ENCODE peak calls at places on chromosomes 2 and 18, in nine cellular contexts. One of them, this sample, is unnamed.

GRCh38 chr2:45643543-45644542 is 7.6 kb upstream of the PRKCE start:
- DNase-seq in GM10248: peak
- DNase-seq in ovary: peak
- DNase-seq in activated B cell treated with CpG ODN at 0.5 μM for 24 hours: peak
- DNase-seq in Calu3: peak
- DNase-seq in bronchial epithelial cell: no peak
- DNase-seq in pancreas: peak
- DNase-seq in heart right ventricle: peak
- DNase-seq in nephron progenitor cell: peak
- DNase-seq in this sample: peak

GRCh38 chr2:241878007-241878970 is 8.8 kb downstream of the RTP5 start:
- DNase-seq in GM10248: peak
- DNase-seq in ovary: peak
- DNase-seq in activated B cell treated with CpG ODN at 0.5 μM for 24 hours: peak
- DNase-seq in Calu3: peak
- DNase-seq in bronchial epithelial cell: no peak
- DNase-seq in pancreas: no peak
- DNase-seq in heart right ventricle: peak
- DNase-seq in nephron progenitor cell: peak
- DNase-seq in this sample: no peak

GRCh38 chr2:20539776-20540586 is 93.1 kb downstream of the RHOB start:
- DNase-seq in GM10248: no peak
- DNase-seq in ovary: no peak
- DNase-seq in activated B cell treated with CpG ODN at 0.5 μM for 24 hours: no peak
- DNase-seq in Calu3: no peak
- DNase-seq in bronchial epithelial cell: no peak
- DNase-seq in pancreas: no peak
- DNase-seq in heart right ventricle: no peak
- DNase-seq in nephron progenitor cell: no peak
- DNase-seq in this sample: no peak

GRCh38 chr2:64354857-64355680 is 98.9 kb upstream of the LGALSL start:
- DNase-seq in GM10248: no peak
- DNase-seq in ovary: no peak
- DNase-seq in activated B cell treated with CpG ODN at 0.5 μM for 24 hours: no peak
- DNase-seq in Calu3: no peak
- DNase-seq in bronchial epithelial cell: peak
- DNase-seq in pancreas: no peak
- DNase-seq in heart right ventricle: no peak
- DNase-seq in nephron progenitor cell: no peak
- DNase-seq in this sample: no peak

GRCh38 chr18:53789376-53790247 is 434.9 kb downstream of the MBD2 start:
- DNase-seq in GM10248: no peak
- DNase-seq in ovary: no peak
- DNase-seq in activated B cell treated with CpG ODN at 0.5 μM for 24 hours: no peak
- DNase-seq in Calu3: no peak
- DNase-seq in bronchial epithelial cell: no peak
- DNase-seq in pancreas: no peak
- DNase-seq in heart right ventricle: no peak
- DNase-seq in nephron progenitor cell: no peak
- DNase-seq in this sample: no peak

GRCh38 chr2:105641389-105641811 is 103.3 kb upstream of the NCK2 start:
- DNase-seq in GM10248: no peak
- DNase-seq in ovary: no peak
- DNase-seq in activated B cell treated with CpG ODN at 0.5 μM for 24 hours: no peak
- DNase-seq in Calu3: no peak
- DNase-seq in bronchial epithelial cell: no peak
- DNase-seq in pancreas: no peak
- DNase-seq in heart right ventricle: no peak
- DNase-seq in nephron progenitor cell: no peak
- DNase-seq in this sample: no peak

GRCh38 chr2:120436885-120437603 is 91.1 kb downstream of the INHBB start:
- DNase-seq in GM10248: peak
- DNase-seq in ovary: no peak
- DNase-seq in activated B cell treated with CpG ODN at 0.5 μM for 24 hours: no peak
- DNase-seq in Calu3: peak
- DNase-seq in bronchial epithelial cell: peak
- DNase-seq in pancreas: no peak
- DNase-seq in heart right ventricle: no peak
- DNase-seq in nephron progenitor cell: peak
- DNase-seq in this sample: peak

GRCh38 chr2:8681786-8682692 is at the start of gene ID2:
- DNase-seq in GM10248: peak
- DNase-seq in ovary: peak
- DNase-seq in activated B cell treated with CpG ODN at 0.5 μM for 24 hours: peak
- DNase-seq in Calu3: peak
- DNase-seq in bronchial epithelial cell: peak
- DNase-seq in pancreas: peak
- DNase-seq in heart right ventricle: peak
- DNase-seq in nephron progenitor cell: peak
- DNase-seq in this sample: peak

GRCh38 chr2:227389231-227389630 is 1.5 kb upstream of the SCYGR1 start:
- DNase-seq in GM10248: no peak
- DNase-seq in ovary: no peak
- DNase-seq in activated B cell treated with CpG ODN at 0.5 μM for 24 hours: no peak
- DNase-seq in Calu3: no peak
- DNase-seq in bronchial epithelial cell: no peak
- DNase-seq in pancreas: no peak
- DNase-seq in heart right ventricle: no peak
- DNase-seq in nephron progenitor cell: no peak
- DNase-seq in this sample: no peak

GRCh38 chr2:186477782-186478181 is 8.3 kb upstream of the ZC3H15 start:
- DNase-seq in GM10248: no peak
- DNase-seq in ovary: no peak
- DNase-seq in activated B cell treated with CpG ODN at 0.5 μM for 24 hours: no peak
- DNase-seq in Calu3: no peak
- DNase-seq in bronchial epithelial cell: no peak
- DNase-seq in pancreas: no peak
- DNase-seq in heart right ventricle: no peak
- DNase-seq in nephron progenitor cell: no peak
- DNase-seq in this sample: no peak

GRCh38 chr2:102736174-102736606 is 25.6 kb upstream of the TMEM182 start:
- DNase-seq in GM10248: peak
- DNase-seq in ovary: peak
- DNase-seq in activated B cell treated with CpG ODN at 0.5 μM for 24 hours: no peak
- DNase-seq in Calu3: peak
- DNase-seq in bronchial epithelial cell: peak
- DNase-seq in pancreas: peak
- DNase-seq in heart right ventricle: peak
- DNase-seq in nephron progenitor cell: peak
- DNase-seq in this sample: no peak

GRCh38 chr2:68185541-68186164 is 28.0 kb downstream of the PNO1 start:
- DNase-seq in GM10248: peak
- DNase-seq in ovary: no peak
- DNase-seq in activated B cell treated with CpG ODN at 0.5 μM for 24 hours: peak
- DNase-seq in Calu3: peak
- DNase-seq in bronchial epithelial cell: peak
- DNase-seq in pancreas: no peak
- DNase-seq in heart right ventricle: peak
- DNase-seq in nephron progenitor cell: peak
- DNase-seq in this sample: peak

DNA sequence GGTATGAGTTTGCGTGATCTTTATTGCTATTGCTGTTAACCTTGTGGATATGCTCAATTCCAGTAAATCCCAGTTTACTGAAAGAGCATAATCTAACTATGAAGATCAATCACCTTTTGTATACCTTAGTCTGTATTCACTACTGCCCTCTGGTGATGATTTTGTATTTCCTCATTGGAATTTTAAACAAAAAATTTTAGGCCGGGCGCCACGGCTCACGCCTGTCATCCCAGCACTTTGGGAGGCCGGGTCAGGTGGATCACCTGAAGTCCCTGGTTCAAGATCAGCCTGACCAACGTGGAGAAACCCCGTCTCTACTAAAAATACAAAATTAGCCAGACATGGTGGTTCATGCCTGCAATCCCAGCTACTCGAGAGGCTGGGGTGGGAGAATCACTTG is 5.1 kb downstream of the COMMD1 start:
- DNase-seq in GM10248: no peak
- DNase-seq in ovary: no peak
- DNase-seq in activated B cell treated with CpG ODN at 0.5 μM for 24 hours: no peak
- DNase-seq in Calu3: peak
- DNase-seq in bronchial epithelial cell: peak
- DNase-seq in pancreas: no peak
- DNase-seq in heart right ventricle: no peak
- DNase-seq in nephron progenitor cell: no peak
- DNase-seq in this sample: no peak
- TF ChIP-seq CTCF in GM10248: peak
- TF ChIP-seq CTCF in ovary: no peak
- TF ChIP-seq CTCF in activated B cell treated with CpG ODN at 0.5 μM for 24 hours: no peak
- TF ChIP-seq CTCF in Calu3: no peak
- TF ChIP-seq CTCF in bronchial epithelial cell: no peak
- TF ChIP-seq CTCF in pancreas: no peak
- TF ChIP-seq CTCF in heart right ventricle: peak
- TF ChIP-seq CTCF in nephron progenitor cell: peak
- TF ChIP-seq CTCF in this sample: peak

DNA sequence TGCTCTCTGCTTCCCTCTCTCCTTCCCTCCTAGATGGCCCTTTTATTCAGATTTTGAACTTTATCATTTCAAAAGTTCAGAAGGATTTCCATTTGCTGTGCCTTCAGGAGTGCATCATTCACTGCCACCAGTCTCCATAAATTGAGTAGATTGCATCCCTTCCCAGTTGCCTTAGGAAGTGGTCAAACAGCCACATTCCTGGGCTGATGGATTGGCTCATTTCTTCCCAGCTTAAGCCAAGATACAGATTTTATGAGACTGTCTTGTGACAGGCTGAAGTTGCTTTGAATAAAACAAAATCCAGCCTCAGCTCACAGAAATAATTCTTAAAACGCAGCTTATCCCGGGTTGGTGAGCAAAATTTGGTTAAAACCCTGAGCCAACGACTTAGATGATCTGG is 9.8 kb downstream of the NRP2 start:
- DNase-seq in GM10248: no peak
- DNase-seq in ovary: no peak
- DNase-seq in activated B cell treated with CpG ODN at 0.5 μM for 24 hours: no peak
- DNase-seq in Calu3: no peak
- DNase-seq in bronchial epithelial cell: no peak
- DNase-seq in pancreas: no peak
- DNase-seq in heart right ventricle: no peak
- DNase-seq in nephron progenitor cell: no peak
- DNase-seq in this sample: no peak
- TF ChIP-seq CTCF in GM10248: no peak
- TF ChIP-seq CTCF in ovary: no peak
- TF ChIP-seq CTCF in activated B cell treated with CpG ODN at 0.5 μM for 24 hours: no peak
- TF ChIP-seq CTCF in Calu3: no peak
- TF ChIP-seq CTCF in bronchial epithelial cell: no peak
- TF ChIP-seq CTCF in pancreas: no peak
- TF ChIP-seq CTCF in heart right ventricle: no peak
- TF ChIP-seq CTCF in nephron progenitor cell: no peak
- TF ChIP-seq CTCF in this sample: no peak

DNA sequence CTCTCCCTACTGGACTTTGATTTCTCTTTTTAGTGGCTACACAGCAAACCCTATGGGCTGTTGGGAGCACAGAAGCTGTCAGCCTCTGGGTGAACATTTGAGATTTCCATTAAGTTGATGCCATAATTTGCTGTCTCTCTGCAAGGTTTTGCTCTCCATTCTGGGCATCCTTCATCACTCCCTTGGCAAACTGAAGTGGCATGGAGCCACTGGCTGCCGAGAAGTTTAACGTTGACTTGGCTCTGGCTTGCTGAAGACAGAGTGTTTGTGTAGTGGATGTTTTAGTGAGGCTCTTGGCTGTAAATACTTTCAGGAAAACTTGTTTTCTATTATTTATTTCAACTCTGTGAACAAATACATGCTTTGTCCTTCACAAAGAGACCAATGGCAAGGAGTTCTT is 91.5 kb downstream of the ALK start:
- DNase-seq in GM10248: no peak
- DNase-seq in ovary: no peak
- DNase-seq in activated B cell treated with CpG ODN at 0.5 μM for 24 hours: no peak
- DNase-seq in Calu3: no peak
- DNase-seq in bronchial epithelial cell: no peak
- DNase-seq in pancreas: no peak
- DNase-seq in heart right ventricle: no peak
- DNase-seq in nephron progenitor cell: no peak
- DNase-seq in this sample: no peak
- TF ChIP-seq CTCF in GM10248: no peak
- TF ChIP-seq CTCF in ovary: no peak
- TF ChIP-seq CTCF in activated B cell treated with CpG ODN at 0.5 μM for 24 hours: no peak
- TF ChIP-seq CTCF in Calu3: no peak
- TF ChIP-seq CTCF in bronchial epithelial cell: no peak
- TF ChIP-seq CTCF in pancreas: no peak
- TF ChIP-seq CTCF in heart right ventricle: no peak
- TF ChIP-seq CTCF in nephron progenitor cell: no peak
- TF ChIP-seq CTCF in this sample: no peak

GRCh38 chr18:35051978-35052377 is 10.8 kb downstream of the MAPRE2 start:
- DNase-seq in GM10248: no peak
- DNase-seq in ovary: no peak
- DNase-seq in activated B cell treated with CpG ODN at 0.5 μM for 24 hours: no peak
- DNase-seq in Calu3: no peak
- DNase-seq in bronchial epithelial cell: no peak
- DNase-seq in pancreas: no peak
- DNase-seq in heart right ventricle: no peak
- DNase-seq in nephron progenitor cell: no peak
- DNase-seq in this sample: no peak

GRCh38 chr18:35047697-35048292 is 6.6 kb downstream of the MAPRE2 start:
- DNase-seq in GM10248: no peak
- DNase-seq in ovary: no peak
- DNase-seq in activated B cell treated with CpG ODN at 0.5 μM for 24 hours: no peak
- DNase-seq in Calu3: no peak
- DNase-seq in bronchial epithelial cell: no peak
- DNase-seq in pancreas: no peak
- DNase-seq in heart right ventricle: no peak
- DNase-seq in nephron progenitor cell: no peak
- DNase-seq in this sample: no peak

GRCh38 chr18:35050638-35051287 is 9.6 kb downstream of the MAPRE2 start:
- DNase-seq in GM10248: no peak
- DNase-seq in ovary: no peak
- DNase-seq in activated B cell treated with CpG ODN at 0.5 μM for 24 hours: no peak
- DNase-seq in Calu3: no peak
- DNase-seq in bronchial epithelial cell: no peak
- DNase-seq in pancreas: no peak
- DNase-seq in heart right ventricle: no peak
- DNase-seq in nephron progenitor cell: no peak
- DNase-seq in this sample: peak

GRCh38 chr18:35049111-35050003 is 8.1 kb downstream of the MAPRE2 start:
- DNase-seq in GM10248: no peak
- DNase-seq in ovary: no peak
- DNase-seq in activated B cell treated with CpG ODN at 0.5 μM for 24 hours: no peak
- DNase-seq in Calu3: no peak
- DNase-seq in bronchial epithelial cell: peak
- DNase-seq in pancreas: no peak
- DNase-seq in heart right ventricle: no peak
- DNase-seq in nephron progenitor cell: no peak
- DNase-seq in this sample: no peak

DNA sequence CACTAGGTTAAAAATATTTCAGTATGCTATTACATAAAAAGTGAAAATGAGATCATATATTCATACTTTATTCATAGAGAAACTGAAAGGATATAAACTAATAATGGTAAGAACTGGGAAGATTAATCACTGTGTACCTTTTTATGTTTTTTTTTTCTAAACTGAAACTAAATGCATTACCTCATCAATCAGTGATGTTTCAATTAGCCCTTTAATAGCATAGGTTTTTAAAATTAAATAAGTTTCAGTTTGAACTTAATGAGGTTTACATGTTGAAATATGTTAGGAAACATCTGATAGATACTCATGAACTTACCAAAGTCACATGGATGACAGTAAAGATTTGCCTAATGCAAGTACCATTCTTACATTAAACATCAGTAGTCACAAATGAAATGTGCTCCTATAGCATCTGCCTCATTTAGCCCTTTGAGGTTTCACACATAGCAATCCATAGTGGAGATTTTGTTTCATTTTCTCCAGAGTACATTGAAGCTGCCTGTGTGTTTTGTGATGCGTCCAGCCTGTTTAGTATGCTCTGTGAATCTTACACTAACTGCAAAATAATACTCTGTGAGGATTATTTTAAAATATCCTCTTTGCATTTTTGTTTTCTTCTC is 8.9 kb downstream of the MAPRE2 start:
- DNase-seq in GM10248: peak
- DNase-seq in ovary: no peak
- DNase-seq in activated B cell treated with CpG ODN at 0.5 μM for 24 hours: no peak
- DNase-seq in Calu3: no peak
- DNase-seq in bronchial epithelial cell: peak
- DNase-seq in pancreas: no peak
- DNase-seq in heart right ventricle: no peak
- DNase-seq in nephron progenitor cell: no peak
- DNase-seq in this sample: no peak
- TF ChIP-seq CTCF in GM10248: no peak
- TF ChIP-seq CTCF in ovary: no peak
- TF ChIP-seq CTCF in activated B cell treated with CpG ODN at 0.5 μM for 24 hours: no peak
- TF ChIP-seq CTCF in Calu3: no peak
- TF ChIP-seq CTCF in bronchial epithelial cell: no peak
- TF ChIP-seq CTCF in pancreas: no peak
- TF ChIP-seq CTCF in heart right ventricle: no peak
- TF ChIP-seq CTCF in nephron progenitor cell: no peak
- TF ChIP-seq CTCF in this sample: no peak

This sample was measured in CD14-positive monocyte.